ENCODE peak calls at places on chromosomes 2 and 18, in five cellular contexts. B, J, V, Q and O are unnamed samples.

GRCh38 chr2:30237346-30238142 is 6.2 kb downstream of the LBH start:
- DNase-seq in Q (no peak), B (peak), J (no peak), V (no peak), O (no peak)

GRCh38 chr18:61597321-61597720 is 264.1 kb downstream of the CDH20 start:
- DNase-seq in J (no peak), V (no peak), Q (no peak), B (no peak), O (no peak)

GRCh38 chr2:15908371-15908770 is 32.0 kb upstream of the MYCN start:
- DNase-seq in J (no peak), B (no peak), V (no peak), Q (no peak), O (no peak)

GRCh38 chr2:85844486-85844885 is 44.3 kb downstream of the ST3GAL5 start:
- DNase-seq in V (no peak), B (peak), J (no peak), Q (no peak), O (no peak)

GRCh38 chr2:191786694-191787093 is 60.2 kb downstream of the CAVIN2 start:
- DNase-seq in V (no peak), Q (no peak), J (no peak), B (peak), O (no peak)

GRCh38 chr2:149926149-149926548 is 338.6 kb upstream of the MMADHC start:
- DNase-seq in J (no peak), V (no peak), Q (no peak), B (no peak), O (no peak)

GRCh38 chr2:27494944-27495554 is at the start of gene FNDC4:
- DNase-seq in V (no peak), B (peak), Q (peak), J (peak), O (peak)

GRCh38 chr2:236903978-236904377 is 181.7 kb upstream of the COPS8 start:
- DNase-seq in B (no peak), Q (no peak), J (no peak), V (no peak), O (no peak)

GRCh38 chr2:96739633-96740428 is at the start of gene LMAN2L:
- DNase-seq in J (peak), V (peak), B (peak), Q (peak), O (peak)

GRCh38 chr2:77713412-77713811 is 191.2 kb upstream of the LRRTM4 start:
- DNase-seq in J (no peak), B (no peak), V (no peak), Q (no peak), O (no peak)

GRCh38 chr2:128644745-128645256 is 326.1 kb upstream of the HS6ST1 start:
- DNase-seq in B (no peak), J (peak), V (no peak), Q (no peak), O (no peak)

GRCh38 chr18:23205980-23206379 is 70.7 kb downstream of the CABLES1 start:
- DNase-seq in Q (no peak), V (no peak), J (no peak), B (no peak), O (no peak)

GRCh38 chr18:23207994-23208393 is 72.7 kb downstream of the CABLES1 start:
- DNase-seq in Q (no peak), V (no peak), B (no peak), J (no peak), O (no peak)

GRCh38 chr18:23209031-23209430 is 73.7 kb downstream of the CABLES1 start:
- DNase-seq in J (no peak), Q (no peak), B (peak), V (no peak), O (no peak)

GRCh38 chr18:23208600-23208999 is 73.3 kb downstream of the CABLES1 start:
- DNase-seq in V (no peak), J (no peak), B (no peak), Q (no peak), O (no peak)

GRCh38 chr18:23207191-23207955 is 72.1 kb downstream of the CABLES1 start:
- DNase-seq in J (no peak), Q (no peak), V (no peak), B (peak), O (no peak)
- TF ChIP-seq CTCF in J (no peak), Q (no peak), V (peak), B (peak), O (no peak)

GRCh38 chr2:113198048-113198789 is 24.4 kb downstream of the PSD4 start:
- DNase-seq in Q (no peak), B (no peak), V (no peak), J (no peak), O (no peak)
- TF ChIP-seq CTCF in Q (no peak), B (no peak), V (no peak), J (no peak), O (no peak)

GRCh38 chr18:49725809-49726514 is 87.4 kb downstream of the ACAA2 start:
- DNase-seq in B (peak), J (peak), Q (no peak), V (peak), O (peak)
- TF ChIP-seq CTCF in B (no peak), J (no peak), Q (no peak), V (no peak), O (no peak)

DNA sequence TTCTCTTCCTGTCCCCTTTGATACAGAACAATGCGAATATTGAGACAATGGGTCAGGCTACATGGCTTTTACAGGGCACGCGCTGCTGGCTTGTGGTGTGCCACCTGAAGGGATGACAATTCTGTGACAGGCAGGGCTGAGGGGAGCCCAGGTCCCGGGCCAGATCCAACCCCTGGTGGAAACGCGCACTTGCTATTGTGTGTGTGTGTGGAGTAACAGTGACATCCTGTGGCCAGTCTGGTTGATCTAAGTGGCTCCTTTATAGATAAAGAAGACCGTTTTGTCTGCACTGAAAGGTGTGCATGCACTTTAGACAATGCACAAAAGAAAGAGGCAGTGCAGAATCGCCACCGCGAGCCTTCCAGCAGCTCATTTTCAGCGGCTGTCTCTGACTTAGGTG is 273.6 kb downstream of the HRH4 start:
- DNase-seq in J (peak), B (no peak), Q (no peak), V (peak), O (peak)
- TF ChIP-seq CTCF in J (peak), B (no peak), Q (no peak), V (peak), O (peak)